ENCODE peak calls at places on chromosomes 4 and X, in six cellular contexts. N is endothelial cell of umbilical vein; H is right cardiac atrium; Y is brain microvascular endothelial cell; V is uterus; L is CD4-positive, alpha-beta T cell. O is an unnamed sample. For H3K27me3, the result is how much of the 10 kb centered on the place peaks cover.

GRCh38 chr4:26873391-26874026 is 12.9 kb downstream of the STIM2 start:
- DNase-seq in Y (no peak), N (no peak), V (no peak), L (no peak), H (no peak), O (no peak)

GRCh38 chr4:152310223-152310622 is 225.7 kb downstream of the FBXW7 start:
- DNase-seq in V (no peak), Y (peak), H (no peak), L (no peak), N (no peak), O (no peak)

GRCh38 chrX:130994671-130995070 is 63.5 kb upstream of the ARHGAP36 start:
- DNase-seq in Y (peak), V (no peak), H (no peak), N (peak), L (no peak), O (no peak)

GRCh38 chr4:57442834-57443291 is 332.7 kb upstream of the IGFBP7 start:
- DNase-seq in N (peak), V (no peak), L (no peak), Y (peak), H (peak), O (peak)

GRCh38 chrX:23505531-23506303 is 161.6 kb upstream of the PRDX4 start:
- DNase-seq in Y (no peak), N (no peak), H (no peak), V (no peak), L (no peak), O (no peak)

GRCh38 chr4:16294455-16294854 is 68.2 kb upstream of the TAPT1 start:
- DNase-seq in V (no peak), N (no peak), L (no peak), H (no peak), Y (peak), O (no peak)

GRCh38 chr4:177907736-177908424 is 465.6 kb upstream of the AGA start:
- DNase-seq in Y (no peak), V (no peak), N (no peak), H (no peak), L (no peak), O (no peak)

GRCh38 chrX:37380920-37381319 is 31.8 kb downstream of the PRRG1 start:
- DNase-seq in Y (peak), L (no peak), V (no peak), H (no peak), N (peak), O (peak)

GRCh38 chrX:107712231-107713204 is 63.1 kb downstream of the TSC22D3 start:
- DNase-seq in Y (peak), V (no peak), N (no peak), L (no peak), H (no peak), O (peak)

GRCh38 chr4:5472166-5472565 is 236.2 kb downstream of the EVC2 start:
- DNase-seq in L (no peak), N (no peak), V (no peak), H (no peak), Y (no peak), O (no peak)

GRCh38 chr4:138034871-138035270 is 207.3 kb downstream of the SLC7A11 start:
- DNase-seq in V (no peak), H (no peak), L (no peak), Y (no peak), N (peak), O (no peak)

GRCh38 chr4:85368932-85369331 is 106.0 kb upstream of the ARHGAP24 start:
- DNase-seq in N (no peak), H (no peak), V (no peak), Y (no peak), L (no peak), O (no peak)

GRCh38 chrX:150291014-150291413 is 72.1 kb upstream of the MAMLD1 start:
- DNase-seq in L (no peak), Y (no peak), H (no peak), N (no peak), V (no peak), O (no peak)

GRCh38 chrX:47563801-47564315 is 2.9 kb downstream of the ARAF start:
- DNase-seq in H (no peak), Y (peak), L (no peak), N (no peak), V (no peak), O (no peak)

GRCh38 chr4:152161676-152162330 is 374.1 kb downstream of the FBXW7 start:
- DNase-seq in V (no peak), N (peak), H (no peak), Y (no peak), L (no peak), O (no peak)

GRCh38 chr4:1384675-1385372 is 21.4 kb downstream of the NKX1-1 start:
- DNase-seq in N (no peak), L (no peak), V (no peak), H (peak), Y (no peak), O (no peak)

GRCh38 chrX:29435396-29435795 is 780.0 kb upstream of the MAGEB2 start:
- DNase-seq in L (no peak), H (no peak), V (no peak), Y (no peak), N (peak), O (no peak)

GRCh38 chr4:147829401-147830101 is 97.7 kb downstream of the ARHGAP10 start:
- DNase-seq in N (no peak), H (peak), Y (peak), V (peak), L (no peak), O (peak)

GRCh38 chr4:57083107-57083506 is 27.1 kb downstream of the IGFBP7 start:
- DNase-seq in Y (no peak), V (no peak), N (peak), H (no peak), L (no peak), O (no peak)

GRCh38 chr4:105805501-105806120 is 89.7 kb upstream of the NPNT start:
- DNase-seq in Y (no peak), N (no peak), V (no peak), L (no peak), H (no peak), O (no peak)

GRCh38 chr4:23332266-23332665 is 557.6 kb downstream of the PPARGC1A start:
- DNase-seq in Y (no peak), V (no peak), N (no peak), H (no peak), L (no peak), O (no peak)

GRCh38 chr4:110623710-110624015 is 786 bp upstream of the PITX2 start:
- DNase-seq in N (no peak), Y (no peak), L (no peak), V (no peak), H (no peak), O (no peak)

GRCh38 chrX:120306640-120307039 is 4.6 kb downstream of the TMEM255A start:
- DNase-seq in L (no peak), N (no peak), Y (no peak), V (no peak), H (no peak), O (no peak)

GRCh38 chr4:137032242-137032641 is 500.1 kb downstream of the PCDH18 start:
- DNase-seq in H (no peak), V (no peak), Y (no peak), L (no peak), N (no peak), O (no peak)

GRCh38 chr4:30258949-30259348 is 461.2 kb upstream of the PCDH7 start:
- DNase-seq in V (no peak), Y (no peak), L (no peak), N (no peak), H (no peak), O (no peak)

GRCh38 chr4:40912455-40913055 is 162.8 kb downstream of the NSUN7 start:
- DNase-seq in N (no peak), H (no peak), V (no peak), L (no peak), Y (no peak), O (no peak)

DNA sequence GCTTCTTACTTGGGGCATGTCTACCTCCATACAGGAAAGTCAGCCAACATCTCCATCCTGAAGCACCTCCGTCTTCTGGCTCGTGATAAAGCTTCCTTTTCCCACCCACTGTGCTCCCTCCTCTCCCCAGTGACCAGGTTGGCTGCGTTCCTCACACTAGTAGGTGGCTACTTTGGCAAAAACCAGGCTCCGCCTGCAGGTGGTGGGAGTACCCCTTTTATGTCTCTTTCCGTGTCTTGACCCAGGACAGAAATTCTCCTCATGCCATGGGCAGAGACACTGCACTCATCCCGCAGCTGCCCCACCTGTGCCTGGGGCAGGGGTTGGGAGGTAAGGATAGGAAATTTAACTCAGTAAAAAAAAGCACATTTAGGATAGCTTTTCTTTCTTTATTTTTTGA is 50.9 kb downstream of the ENPP6 start:
- DNase-seq in Y (no peak), N (no peak), V (no peak), H (no peak), L (no peak), O (no peak)
- H3K27me3 ChIP-seq in Y (under half), N (under half), V (under half), H (under half), L (under half), O (under half)

GRCh38 chr4:157075401-157075800 is 549 bp upstream of the GLRB start:
- DNase-seq in V (no peak), N (no peak), H (no peak), L (no peak), Y (no peak), O (no peak)
- H3K27me3 ChIP-seq in V (under half), N (under half), H (under half), L (under half), Y (under half), O (under half)

DNA sequence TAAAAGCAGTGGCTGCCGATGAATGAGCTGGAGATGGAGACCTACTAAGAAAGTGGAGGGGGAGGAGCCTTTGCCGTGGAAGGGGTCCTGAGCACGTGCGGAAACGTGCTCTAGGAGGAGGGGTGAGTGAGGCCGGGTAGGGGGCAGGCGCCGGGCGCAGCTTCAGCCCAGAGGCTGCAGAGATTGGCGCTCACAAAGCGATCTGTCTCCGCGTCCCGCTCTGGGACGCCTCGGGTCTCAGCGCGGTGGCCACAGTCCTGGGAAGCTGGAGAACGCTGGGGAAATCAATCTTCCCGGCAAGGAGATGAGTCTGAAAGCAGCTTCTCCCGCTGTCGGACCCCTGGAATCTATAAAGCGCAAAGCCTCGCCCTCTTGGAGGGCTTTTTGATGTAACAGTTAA is 460 bp upstream of the ARHGAP6 start:
- DNase-seq in N (no peak), Y (no peak), H (peak), L (no peak), V (peak), O (no peak)
- H3K27me3 ChIP-seq in N (under half), Y (under half), H (under half), L (under half), V (under half), O (half or more)

DNA sequence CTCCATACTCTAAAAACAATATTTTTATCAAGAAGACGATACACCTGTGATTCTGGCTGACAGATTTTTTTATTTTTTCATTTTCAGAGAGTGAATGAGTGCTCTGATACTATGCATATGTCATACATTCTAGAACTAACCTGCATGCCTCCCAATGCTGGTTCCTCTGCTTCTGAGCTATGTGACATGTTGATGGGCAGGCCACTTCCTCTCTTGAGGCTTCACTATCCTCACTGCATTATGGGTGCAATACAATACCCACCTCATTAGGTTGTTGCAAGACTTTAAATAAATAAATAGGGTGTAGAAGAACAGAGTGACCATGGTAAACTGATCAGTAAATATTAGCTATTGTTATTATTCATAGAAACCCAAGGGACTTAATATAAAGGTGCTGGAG is 408.3 kb downstream of the HNRNPD start:
- DNase-seq in H (no peak), L (no peak), N (no peak), V (no peak), Y (no peak), O (no peak)
- H3K27me3 ChIP-seq in H (under half), L (under half), N (under half), V (under half), Y (under half), O (under half)

GRCh38 chrX:110041980-110042379 is 39.1 kb downstream of the TMEM164 start:
- DNase-seq in L (no peak), V (no peak), H (no peak), N (no peak), Y (no peak), O (no peak)
- H3K27me3 ChIP-seq in L (under half), V (under half), H (under half), N (under half), Y (under half), O (under half)

GRCh38 chr4:70705856-70706461 is 15.8 kb upstream of the RUFY3 start:
- DNase-seq in H (no peak), L (no peak), Y (peak), N (peak), V (no peak), O (no peak)
- H3K27me3 ChIP-seq in H (under half), L (under half), Y (under half), N (under half), V (under half), O (under half)

GRCh38 chrX:124665878-124666425 is 319.6 kb downstream of the SH2D1A start:
- DNase-seq in L (no peak), H (no peak), V (no peak), N (no peak), Y (no peak), O (no peak)
- H3K27me3 ChIP-seq in L (under half), H (under half), V (under half), N (under half), Y (under half), O (under half)

DNA sequence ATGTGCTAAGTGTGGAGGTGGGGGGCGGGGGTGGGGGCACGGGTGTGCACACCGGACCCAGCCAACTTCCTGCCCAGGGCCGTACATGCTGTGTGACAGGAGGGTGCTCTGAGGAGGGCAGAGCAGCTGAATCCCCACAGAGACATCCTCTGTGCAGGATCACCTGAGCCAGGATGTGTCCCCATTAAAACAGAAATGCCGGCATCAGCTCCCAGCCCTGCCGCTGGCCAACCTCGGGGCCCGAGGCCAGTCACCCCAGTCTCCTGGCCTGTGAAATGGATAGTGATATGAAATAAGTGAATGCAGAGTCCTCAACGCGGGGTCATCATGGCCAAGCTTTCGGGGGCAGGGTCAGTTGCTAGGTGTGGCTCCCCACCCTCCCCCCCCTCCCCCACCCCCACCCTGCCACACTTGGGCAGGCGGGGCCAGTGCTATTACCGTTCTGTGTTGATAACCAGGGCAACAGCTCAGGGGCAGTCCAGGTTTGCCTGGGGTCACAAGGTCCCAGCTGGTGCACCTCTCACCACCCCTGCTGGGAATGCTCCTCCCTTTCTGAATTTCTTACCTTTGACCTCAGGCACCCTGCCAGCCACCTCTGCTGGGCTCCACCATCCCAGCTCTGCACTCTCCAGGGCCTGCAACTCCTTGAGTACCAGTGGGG is 227.2 kb upstream of the PSAPL1 start:
- DNase-seq in L (no peak), V (no peak), Y (no peak), N (no peak), H (no peak), O (no peak)
- H3K27me3 ChIP-seq in L (under half), V (under half), Y (under half), N (under half), H (under half), O (under half)

DNA sequence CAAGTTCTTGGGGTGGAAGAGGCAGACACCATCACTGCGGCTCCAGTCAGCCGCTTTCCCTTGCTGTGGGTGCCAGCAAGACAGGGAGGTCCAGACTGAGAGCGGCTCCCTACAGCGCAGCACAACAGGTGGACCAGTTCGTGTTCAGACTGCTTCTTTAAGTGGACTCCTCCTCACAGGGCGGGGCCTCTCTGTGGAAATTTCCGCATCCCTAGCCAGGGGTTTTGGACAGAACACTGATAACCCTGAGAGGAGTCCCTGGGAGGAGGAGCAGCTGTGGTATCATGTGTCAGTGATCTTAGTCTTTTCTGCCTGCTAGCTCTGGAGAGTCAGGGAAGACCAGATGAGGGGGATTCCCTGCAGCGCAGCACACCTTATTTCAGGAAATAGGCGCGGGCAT is 48.5 kb downstream of the MAGEC2 start:
- DNase-seq in N (no peak), Y (no peak), L (no peak), V (no peak), H (no peak), O (no peak)
- H3K27me3 ChIP-seq in N (under half), Y (under half), L (under half), V (under half), H (under half), O (under half)